ENCODE peak calls at places on chromosomes 1 and 21, in seven cellular contexts. L is OCI-LY7, V is HCT116, T is neural progenitor cell, Q is PC-3, R is MM.1S, W is SK-N-SH. B is an unnamed sample.

GRCh38 chr1:64900916-64901315 is 65.4 kb downstream of the JAK1 start:
- DNase-seq in Q (no peak), V (no peak), W (no peak), L (no peak), T (no peak), R (no peak), B (no peak)

GRCh38 chr1:172778461-172779455 is 119.9 kb downstream of the FASLG start:
- DNase-seq in V (no peak), Q (peak), R (peak), T (no peak), W (peak), L (peak), B (peak)

GRCh38 chr1:39081266-39082139 is 55.4 kb downstream of the NDUFS5 start:
- DNase-seq in W (peak), V (no peak), T (no peak), R (no peak), Q (peak), L (no peak), B (peak)

GRCh38 chr21:16644690-16645089 is 868.2 kb upstream of the CXADR start:
- DNase-seq in Q (no peak), R (no peak), W (no peak), L (no peak), V (no peak), T (no peak), B (no peak)

GRCh38 chr1:66521736-66522365 is 12.1 kb upstream of the SGIP1 start:
- DNase-seq in Q (peak), R (no peak), L (no peak), W (no peak), V (peak), T (no peak), B (peak)

GRCh38 chr1:175191654-175192053 is 922 bp downstream of the KIAA0040 start:
- DNase-seq in L (peak), W (no peak), V (no peak), T (peak), R (peak), Q (no peak), B (no peak)

GRCh38 chr21:46117586-46118304 is 19.8 kb downstream of the COL6A2 start:
- DNase-seq in L (no peak), V (no peak), Q (no peak), R (no peak), W (peak), T (no peak), B (no peak)

GRCh38 chr1:165828103-165828558 is 717 bp downstream of the UCK2 start:
- DNase-seq in Q (peak), W (peak), V (no peak), R (peak), T (peak), L (peak), B (peak)

GRCh38 chr1:193937308-193937707 is 750.9 kb upstream of the B3GALT2 start:
- DNase-seq in R (no peak), Q (peak), W (no peak), L (no peak), T (no peak), V (no peak), B (no peak)

GRCh38 chr1:32071758-32072621 is 749 bp upstream of the TMEM39B start:
- DNase-seq in Q (peak), W (no peak), T (no peak), V (no peak), L (peak), R (no peak), B (peak)

GRCh38 chr1:29379438-29380073 is 143.2 kb downstream of the PTPRU start:
- DNase-seq in V (peak), R (peak), L (peak), T (peak), W (peak), Q (peak), B (no peak)

GRCh38 chr21:29332461-29333354 is 34.0 kb downstream of the BACH1 start:
- DNase-seq in T (no peak), R (no peak), W (no peak), L (no peak), V (no peak), Q (peak), B (no peak)

GRCh38 chr1:21123287-21123961 is 53.3 kb downstream of the EIF4G3 start:
- DNase-seq in Q (no peak), W (no peak), V (no peak), T (no peak), L (no peak), R (no peak), B (no peak)

GRCh38 chr1:174812656-174813055 is 187.1 kb upstream of the CACYBP start:
- DNase-seq in V (peak), W (no peak), T (peak), L (no peak), Q (peak), R (no peak), B (peak)

GRCh38 chr21:45415188-45415942 is 10.4 kb downstream of the COL18A1 start:
- DNase-seq in T (no peak), R (no peak), V (no peak), L (no peak), W (no peak), Q (no peak), B (no peak)

GRCh38 chr1:179809506-179810366 is 66.6 kb downstream of the FAM163A start:
- DNase-seq in T (peak), L (peak), V (peak), W (peak), Q (peak), R (peak), B (peak)

GRCh38 chr1:167409183-167409582 is 109.1 kb downstream of the CD247 start:
- DNase-seq in R (no peak), L (peak), T (no peak), W (no peak), Q (peak), V (peak), B (no peak)

GRCh38 chr1:44500181-44501021 is 95.3 kb downstream of the RNF220 start:
- DNase-seq in T (peak), Q (peak), V (no peak), L (no peak), R (no peak), W (peak), B (peak)

GRCh38 chr1:3809680-3810079 is 13.4 kb upstream of the LRRC47 start:
- DNase-seq in Q (no peak), R (no peak), V (no peak), L (no peak), W (no peak), T (no peak), B (no peak)

GRCh38 chr1:145962157-145963102 is 1.9 kb downstream of the ANKRD34A start:
- DNase-seq in V (no peak), R (no peak), W (peak), T (peak), L (no peak), Q (peak), B (peak)

GRCh38 chr1:182629674-182630073 is 25.5 kb upstream of the RGS16 start:
- DNase-seq in W (no peak), T (peak), R (no peak), L (peak), Q (no peak), V (no peak), B (no peak)

GRCh38 chr21:31108969-31109368 is 70.7 kb upstream of the KRTAP19-8 start:
- DNase-seq in Q (peak), R (peak), V (no peak), W (peak), L (peak), T (peak), B (no peak)

GRCh38 chr1:201737350-201738060 is 91.5 kb upstream of the IPO9 start:
- DNase-seq in T (peak), R (no peak), L (no peak), Q (no peak), W (no peak), V (no peak), B (peak)

GRCh38 chr21:25535811-25536210 is 71.5 kb downstream of the MRPL39 start:
- DNase-seq in V (no peak), R (no peak), T (no peak), Q (no peak), W (no peak), L (no peak), B (no peak)

GRCh38 chr21:43308101-43308500 is 118.8 kb downstream of the SIK1 start:
- DNase-seq in Q (no peak), L (no peak), T (no peak), V (no peak), R (no peak), W (no peak), B (no peak)

DNA sequence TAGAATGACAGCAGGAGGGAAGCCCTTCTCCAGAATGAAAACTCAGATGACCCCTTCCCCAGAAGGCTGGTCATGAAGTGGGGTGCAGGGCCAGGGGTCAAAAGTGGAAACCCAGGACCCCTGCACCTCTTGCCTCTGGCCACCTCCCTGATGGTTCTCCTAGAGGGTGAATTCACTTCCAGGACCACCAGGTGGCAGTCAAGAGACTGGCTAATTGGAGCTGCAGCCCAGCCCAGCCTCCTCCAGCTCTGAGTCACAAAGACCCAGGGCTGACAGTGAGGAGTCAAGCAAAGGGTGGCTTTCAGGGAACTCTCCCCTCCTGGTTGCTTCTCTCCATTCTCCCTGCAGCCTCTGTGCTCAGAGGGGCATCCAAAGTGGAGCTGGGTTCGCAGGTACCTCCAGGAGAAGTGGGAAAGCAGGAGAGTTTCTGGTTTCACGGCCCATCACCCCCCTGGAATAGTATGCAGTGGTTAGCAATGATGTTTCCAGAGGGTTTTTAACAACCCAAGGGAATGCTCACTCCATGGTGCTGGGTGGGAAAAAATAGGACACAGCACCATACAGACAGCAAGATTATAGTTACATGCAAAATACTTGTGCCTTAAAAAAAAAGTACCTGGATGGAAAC is 6.1 kb upstream of the EPHB2 start:
- DNase-seq in W (peak), L (peak), V (peak), Q (peak), T (peak), R (peak), B (peak)
- TF ChIP-seq EZH2phosphoT487 in W (no peak), L (no peak), V (no peak), Q (no peak), T (no peak), R (no peak), B (no peak)

DNA sequence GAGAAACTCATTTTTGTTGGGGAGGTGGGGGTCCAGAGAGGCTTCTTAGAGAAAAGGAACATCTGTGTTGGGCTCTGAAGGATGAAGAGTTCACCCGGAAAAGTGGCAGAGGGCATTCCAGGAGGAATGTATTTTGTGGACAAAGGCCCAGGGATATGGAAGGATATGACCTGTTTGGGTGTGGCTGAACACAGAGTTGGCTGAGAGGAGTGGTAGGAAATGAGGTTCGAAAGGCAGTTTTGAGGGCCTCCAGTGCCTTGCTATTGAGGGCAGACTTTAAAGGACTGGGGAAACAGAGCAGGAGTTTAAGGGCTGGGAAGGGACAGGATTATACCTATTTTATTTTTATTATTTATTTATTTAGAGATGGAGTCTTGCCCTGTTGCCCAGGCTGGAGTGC is 27.3 kb upstream of the WASF2 start:
- DNase-seq in T (no peak), L (no peak), Q (peak), R (no peak), V (no peak), W (no peak), B (no peak)
- H3K4me2 ChIP-seq in T (no peak), L (no peak), Q (peak), R (no peak), V (peak), W (no peak), B (no peak)

GRCh38 chr1:9075023-9075422 is 5.6 kb upstream of the SLC2A5 start:
- DNase-seq in R (no peak), V (no peak), T (no peak), Q (peak), W (no peak), L (peak), B (no peak)
- TF ChIP-seq EZH2phosphoT487 in R (no peak), V (no peak), T (no peak), Q (no peak), W (no peak), L (no peak), B (no peak)

DNA sequence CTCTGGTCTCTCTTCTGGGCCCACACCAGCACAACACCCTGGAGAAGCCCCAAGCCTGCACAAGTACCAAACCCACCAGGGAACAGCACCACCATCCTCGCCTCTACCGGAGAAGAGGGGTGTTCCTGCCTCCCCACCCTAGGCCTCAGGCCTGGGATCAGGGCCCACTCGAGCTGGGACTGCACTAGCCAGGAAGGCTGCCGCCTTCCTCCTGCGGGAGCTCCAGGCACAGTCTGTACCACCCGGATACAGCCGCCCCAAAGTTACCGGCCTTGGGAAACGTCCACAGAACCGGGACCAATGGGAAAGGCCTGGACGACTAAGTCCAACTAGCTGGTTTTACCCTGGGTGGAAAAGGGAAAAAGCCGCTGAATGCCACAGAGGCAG is 3.4 kb downstream of the TAL1 start:
- DNase-seq in Q (no peak), V (no peak), W (no peak), T (no peak), L (no peak), R (no peak), B (no peak)
- H3K4me2 ChIP-seq in Q (no peak), V (no peak), W (no peak), T (peak), L (no peak), R (no peak), B (no peak)

GRCh38 chr1:47587891-47588582 is 150.2 kb downstream of the FOXD2 start:
- DNase-seq in W (no peak), L (no peak), T (no peak), V (no peak), Q (no peak), R (no peak), B (no peak)
- TF ChIP-seq EZH2phosphoT487 in W (no peak), L (no peak), T (no peak), V (no peak), Q (no peak), R (no peak), B (no peak)

GRCh38 chr1:52554756-52555155 is 1.9 kb upstream of the TUT4 start:
- DNase-seq in R (no peak), W (no peak), Q (no peak), V (no peak), T (peak), L (no peak), B (peak)
- H3K4me2 ChIP-seq in R (no peak), W (peak), Q (no peak), V (no peak), T (peak), L (peak), B (peak)

GRCh38 chr21:17921579-17922530 is 102.7 kb upstream of the C21orf91 start:
- DNase-seq in W (peak), R (no peak), Q (peak), T (no peak), V (no peak), L (no peak), B (peak)
- TF ChIP-seq EZH2phosphoT487 in W (no peak), R (no peak), Q (no peak), T (no peak), V (no peak), L (no peak), B (no peak)

B was measured in hepatocyte.